ENCODE peak calls at places on chromosomes 11 and 22, in eight cellular contexts. G, T, H, D, W, J, Z and N are unnamed samples.

GRCh38 chr22:36781656-36782627 is 6.0 kb upstream of the IFT27 start:
- DNase-seq in H (peak; percentile 7), G (peak; percentile 21), J (peak; percentile 87), D (peak; percentile 93), Z (peak; percentile 72), W (peak; percentile 17), T (peak; percentile 79), N (peak; percentile 81)

GRCh38 chr11:95508219-95508880 is 277.3 kb upstream of the SESN3 start:
- DNase-seq in H (no peak), W (no peak), D (no peak), T (no peak), J (no peak), Z (no peak), G (no peak), N (no peak)

GRCh38 chr22:28589102-28589501 is 90.5 kb downstream of the TTC28 start:
- DNase-seq in G (no peak), J (no peak), D (no peak), T (no peak), Z (no peak), H (no peak), W (no peak), N (no peak)

GRCh38 chr22:40606306-40606705 is 30.2 kb downstream of the MRTFA start:
- DNase-seq in J (no peak), T (no peak), G (no peak), D (no peak), Z (no peak), H (no peak), W (no peak), N (no peak)

GRCh38 chr11:34098813-34099212 is 6.6 kb upstream of the NAT10 start:
- DNase-seq in D (no peak), H (no peak), J (no peak), T (no peak), Z (no peak), G (no peak), W (no peak), N (no peak)

GRCh38 chr11:89491141-89491690 is at the start of gene NOX4:
- DNase-seq in G (no peak), T (no peak), W (no peak), H (no peak), J (peak; percentile 72), Z (no peak), D (no peak), N (peak; percentile 76)

GRCh38 chr22:23520875-23521441 is 59.1 kb downstream of the IGLL1 start:
- DNase-seq in D (no peak), Z (no peak), T (no peak), W (no peak), H (no peak), G (no peak), J (peak; percentile 52), N (peak; percentile 62)

GRCh38 chr22:29625090-29625825 is 21.8 kb downstream of the NF2 start:
- DNase-seq in T (peak; percentile 13), H (no peak), W (no peak), Z (peak; percentile 31), D (peak; percentile 37), J (no peak), G (peak; percentile 10), N (peak; percentile 91)

GRCh38 chr11:129861702-129862107 is 33.7 kb downstream of the NFRKB start:
- DNase-seq in G (no peak), D (peak; percentile 92), W (no peak), Z (peak; percentile 96), J (no peak), T (no peak), H (no peak), N (peak; percentile 84)

GRCh38 chr22:21991309-21991596 is 8.7 kb upstream of the TOP3B start:
- DNase-seq in H (no peak), T (no peak), W (no peak), J (no peak), Z (no peak), D (no peak), G (no peak), N (no peak)

GRCh38 chr11:66851251-66851620 is 5.6 kb upstream of the LRFN4 start:
- DNase-seq in D (no peak), J (no peak), T (no peak), Z (no peak), G (no peak), H (no peak), W (no peak), N (no peak)

GRCh38 chr11:8605956-8606355 is 11.9 kb upstream of the STK33 start:
- DNase-seq in G (no peak), T (no peak), D (no peak), H (no peak), W (no peak), J (no peak), Z (no peak), N (no peak)

GRCh38 chr11:1235615-1236315 is 12.9 kb downstream of the MUC5B start:
- DNase-seq in H (peak; percentile 70), D (no peak), W (no peak), G (no peak), T (no peak), Z (no peak), J (peak; percentile 58), N (no peak)

GRCh38 chr11:86811637-86812321 is 11.4 kb downstream of the PRSS23 start:
- DNase-seq in T (no peak), G (no peak), H (no peak), D (peak; percentile 52), Z (no peak), W (no peak), J (no peak), N (peak; percentile 63)

GRCh38 chr22:42648368-42649260 is 578 bp downstream of the CYB5R3 start:
- DNase-seq in H (no peak), J (peak; percentile 88), Z (peak; percentile 58), D (peak; percentile 59), W (no peak), T (peak; percentile 19), G (no peak), N (peak; percentile 81)

GRCh38 chr11:34636127-34636526 is 15.2 kb downstream of the EHF start:
- DNase-seq in H (no peak), G (no peak), J (no peak), T (no peak), D (no peak), Z (no peak), W (no peak), N (no peak)

GRCh38 chr11:15569626-15570025 is 454.9 kb downstream of the INSC start:
- DNase-seq in J (no peak), D (no peak), W (no peak), T (no peak), Z (no peak), G (no peak), H (no peak), N (peak; percentile 6)

GRCh38 chr11:46471943-46472661 is 80.5 kb upstream of the CHRM4 start:
- DNase-seq in D (no peak), T (no peak), G (no peak), W (no peak), Z (peak; percentile 13), J (no peak), H (no peak), N (no peak)

GRCh38 chr11:1936072-1936780 is 10.9 kb upstream of the MRPL23 start:
- DNase-seq in W (no peak), G (no peak), Z (no peak), D (no peak), J (peak; percentile 68), H (no peak), T (no peak), N (no peak)

GRCh38 chr11:102724904-102725515 is at the start of gene MMP8:
- DNase-seq in Z (no peak), W (no peak), H (no peak), J (no peak), T (no peak), D (no peak), G (no peak), N (peak; percentile 43)

GRCh38 chr11:14809466-14809865 is 82.6 kb downstream of the CYP2R1 start:
- DNase-seq in J (no peak), W (no peak), H (peak; percentile 10), Z (no peak), T (no peak), G (no peak), D (no peak), N (no peak)

GRCh38 chr11:14773755-14774154 is 118.3 kb downstream of the CYP2R1 start:
- DNase-seq in Z (no peak), W (no peak), D (no peak), T (no peak), G (no peak), H (no peak), J (no peak), N (peak; percentile 1)